ENCODE peak calls at places on chromosomes 12 and 14, in ten cellular contexts. F, R, Y, Z, C, U, T, S, H and Q are unnamed samples.
A peak's percentile ranks its signal among the peaks of the same experiment; 100 is the strongest.

GRCh38 chr12:61348871-61349270 is 911.3 kb upstream of the USP15 start:
- DNase-seq in F (no peak), R (no peak), Y (no peak), Z (no peak), C (no peak), U (no peak), T (no peak), S (no peak), H (no peak), Q (no peak)

GRCh38 chr12:89863968-89864367 is 155.3 kb upstream of the ATP2B1 start:
- DNase-seq in F (no peak), R (no peak), Y (no peak), Z (no peak), C (peak; percentile 58), U (no peak), T (no peak), S (no peak), H (no peak), Q (no peak)

GRCh38 chr12:75747572-75747995 is 236.2 kb upstream of the KRR1 start:
- DNase-seq in F (no peak), R (no peak), Y (no peak), Z (peak; percentile 92), C (no peak), U (no peak), T (no peak), S (peak; percentile 58), H (no peak), Q (no peak)

GRCh38 chr12:107992870-107993451 is 136.1 kb upstream of the WSCD2 start:
- DNase-seq in F (no peak), R (no peak), Y (peak; percentile 31), Z (peak; percentile 18), C (peak; percentile 40), U (peak; percentile 22), T (no peak), S (peak; percentile 40), H (no peak), Q (peak; percentile 10)

GRCh38 chr14:99758915-99759545 is 34.2 kb upstream of the EML1 start:
- DNase-seq in F (no peak), R (no peak), Y (no peak), Z (no peak), C (no peak), U (no peak), T (no peak), S (no peak), H (no peak), Q (no peak)

GRCh38 chr14:105912641-105913180 is 386.3 kb downstream of the TMEM121 start:
- DNase-seq in F (peak; percentile 30), R (no peak), Y (no peak), Z (no peak), C (no peak), U (no peak), T (peak; percentile 4), S (no peak), H (no peak), Q (no peak)

GRCh38 chr12:119843100-119843499 is 34.0 kb downstream of the CIT start:
- DNase-seq in F (no peak), R (no peak), Y (no peak), Z (peak; percentile 23), C (no peak), U (no peak), T (no peak), S (peak; percentile 85), H (no peak), Q (no peak)

GRCh38 chr14:65491274-65491673 is 78.7 kb downstream of the FUT8 start:
- DNase-seq in F (no peak), R (no peak), Y (no peak), Z (no peak), C (no peak), U (no peak), T (no peak), S (no peak), H (no peak), Q (no peak)

GRCh38 chr12:123150804-123151678 is at the start of gene PITPNM2:
- DNase-seq in F (peak; percentile 64), R (peak; percentile 82), Y (peak; percentile 37), Z (peak; percentile 58), C (peak; percentile 55), U (no peak), T (peak; percentile 70), S (peak; percentile 76), H (peak; percentile 58), Q (peak; percentile 68)

GRCh38 chr14:103710771-103711392 is 4.4 kb downstream of the XRCC3 start:
- DNase-seq in F (no peak), R (no peak), Y (no peak), Z (no peak), C (no peak), U (no peak), T (no peak), S (no peak), H (no peak), Q (no peak)

GRCh38 chr14:96410119-96410518 is 18.2 kb downstream of the AK7 start:
- DNase-seq in F (no peak), R (no peak), Y (no peak), Z (no peak), C (no peak), U (no peak), T (no peak), S (no peak), H (no peak), Q (no peak)

DNA sequence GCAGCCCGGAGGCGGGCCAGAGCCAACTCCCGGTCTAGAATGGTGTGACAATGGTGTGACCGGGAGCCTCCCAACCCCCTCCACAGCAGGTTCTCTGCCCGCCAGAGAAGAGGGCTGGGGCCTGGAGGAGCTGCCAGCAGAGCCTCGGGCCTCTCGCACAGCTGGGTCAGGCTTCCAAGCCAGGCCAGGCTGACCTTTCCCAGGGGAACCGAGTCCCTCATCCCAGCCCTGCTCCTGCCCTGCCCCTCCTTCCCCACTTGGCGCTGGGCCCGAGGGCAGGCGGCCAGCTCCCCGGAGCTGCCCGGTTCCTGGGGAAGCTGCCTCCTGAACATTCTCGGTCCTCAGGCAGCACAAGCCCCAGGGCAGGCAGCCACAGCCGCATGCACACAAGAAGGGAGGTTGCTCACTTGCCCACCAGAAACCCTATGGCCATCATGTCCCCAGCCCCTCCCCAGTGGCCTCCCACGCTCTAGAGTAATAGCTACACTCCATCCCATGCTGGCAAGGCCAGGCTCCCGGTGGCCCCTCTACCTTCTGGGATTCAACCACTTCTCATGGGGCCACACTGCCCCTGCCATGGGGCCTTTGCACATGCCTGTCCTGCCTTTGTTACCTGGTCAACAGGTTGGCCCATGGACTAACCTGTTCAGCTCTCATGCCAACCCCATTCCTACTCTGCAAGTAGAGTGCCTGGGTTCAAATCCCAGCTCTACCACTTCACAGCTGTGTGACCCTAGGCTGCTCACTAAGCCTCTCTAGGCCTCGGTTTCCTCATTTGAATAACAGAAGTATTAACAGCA is 98.3 kb downstream of the RFLNA start:
- DNase-seq in F (peak; percentile 94), R (no peak), Y (peak; percentile 90), Z (peak; percentile 58), C (no peak), U (no peak), T (peak; percentile 94), S (peak; percentile 93), H (peak; percentile 91), Q (peak; percentile 93)
- H3K4me1 ChIP-seq in F (no peaks in the 10 kb centered on the region), R (peaks cover 27% of the 10 kb centered on the region), Y (peaks cover 34% of the 10 kb centered on the region), Z (peaks cover 41% of the 10 kb centered on the region), C (peaks cover 22% of the 10 kb centered on the region), U (peaks cover 85% of the 10 kb centered on the region), T (peaks cover 98% of the 10 kb centered on the region), S (peaks cover 11% of the 10 kb centered on the region), H (peaks cover 26% of the 10 kb centered on the region), Q (peaks cover 62% of the 10 kb centered on the region)

GRCh38 chr12:6938353-6939186 is 5.0 kb upstream of the RNU7-1 start:
- DNase-seq in F (no peak), R (no peak), Y (no peak), Z (no peak), C (no peak), U (no peak), T (no peak), S (no peak), H (peak; percentile 47), Q (peak; percentile 32)

GRCh38 chr12:6939187-6939540 is 4.5 kb upstream of the RNU7-1 start:
- DNase-seq in F (no peak), R (no peak), Y (no peak), Z (no peak), C (no peak), U (no peak), T (no peak), S (no peak), H (no peak), Q (no peak)

GRCh38 chr12:6936378-6936638 is 7.3 kb upstream of the RNU7-1 start:
- DNase-seq in F (no peak), R (no peak), Y (no peak), Z (no peak), C (no peak), U (no peak), T (no peak), S (no peak), H (no peak), Q (no peak)

GRCh38 chr12:6936642-6937480 is 6.8 kb upstream of the RNU7-1 start:
- DNase-seq in F (no peak), R (peak; percentile 71), Y (no peak), Z (no peak), C (peak; percentile 82), U (no peak), T (no peak), S (no peak), H (no peak), Q (no peak)

DNA sequence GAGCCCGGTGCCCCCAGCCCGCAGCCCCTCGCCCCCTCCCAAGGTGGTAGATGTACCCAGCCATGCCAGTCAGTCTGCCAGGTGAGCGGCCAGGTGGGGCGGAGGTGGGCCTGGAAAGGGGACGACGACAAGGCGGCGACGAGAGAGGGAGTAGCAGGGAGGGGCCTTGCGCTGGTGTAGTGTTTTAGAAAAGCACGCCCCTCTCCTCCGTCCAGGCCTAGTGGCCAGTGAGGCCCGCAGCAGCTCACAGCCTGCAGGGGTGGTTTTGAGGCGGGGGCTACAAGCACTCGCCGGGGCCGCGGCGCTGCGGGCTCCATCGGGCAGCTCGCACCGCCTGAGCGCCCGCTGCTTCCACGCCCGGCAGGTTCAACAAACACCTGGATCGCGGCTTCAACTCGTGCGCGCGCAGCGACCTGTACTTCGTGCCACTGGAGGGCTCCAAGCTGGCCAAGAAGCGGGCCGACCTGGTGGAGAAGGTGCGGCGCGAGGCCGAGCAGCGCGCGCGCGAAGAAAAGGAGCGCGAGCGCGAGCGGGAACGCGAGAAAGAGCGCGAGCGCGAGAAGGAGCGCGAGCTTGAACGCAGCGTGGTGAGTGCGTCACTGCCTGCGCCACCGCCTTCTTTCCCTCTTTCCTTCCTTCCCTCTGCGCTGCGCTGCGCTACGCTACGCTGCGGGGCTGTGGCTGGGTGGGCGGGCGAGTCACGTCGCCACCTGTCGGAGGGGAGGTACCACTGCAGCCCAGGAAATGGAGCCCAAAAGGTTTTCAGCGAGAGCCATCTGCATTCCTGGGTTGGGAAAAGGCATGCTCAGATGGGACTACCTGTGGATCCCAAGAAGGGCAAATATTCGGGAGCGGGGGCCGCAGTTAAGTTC is 5.9 kb upstream of the RNU7-1 start:
- DNase-seq in F (peak; percentile 96), R (peak; percentile 94), Y (peak; percentile 77), Z (peak; percentile 92), C (peak; percentile 98), U (peak; percentile 57), T (peak; percentile 93), S (peak; percentile 95), H (peak; percentile 94), Q (peak; percentile 97)
- H3K4me1 ChIP-seq in F (no peaks in the 10 kb centered on the region), R (peaks cover 25% of the 10 kb centered on the region), Y (no peaks in the 10 kb centered on the region), Z (peaks cover 10% of the 10 kb centered on the region), C (peaks cover 15% of the 10 kb centered on the region), U (peaks cover 47% of the 10 kb centered on the region), T (peaks cover 93% of the 10 kb centered on the region), S (peaks cover 8% of the 10 kb centered on the region), H (peaks cover 7% of the 10 kb centered on the region), Q (peaks cover 27% of the 10 kb centered on the region)

GRCh38 chr12:10715491-10715890 is 7.6 kb downstream of the YBX3 start:
- DNase-seq in F (no peak), R (no peak), Y (no peak), Z (no peak), C (no peak), U (no peak), T (no peak), S (no peak), H (no peak), Q (no peak)
- H3K4me1 ChIP-seq in F (peaks cover 6% of the 10 kb centered on the region), R (peaks cover 16% of the 10 kb centered on the region), Y (peaks cover 38% of the 10 kb centered on the region), Z (peaks cover 5% of the 10 kb centered on the region), C (peaks cover 7% of the 10 kb centered on the region), U (peaks cover 45% of the 10 kb centered on the region), T (peaks cover 53% of the 10 kb centered on the region), S (peaks cover 34% of the 10 kb centered on the region), H (peaks cover 13% of the 10 kb centered on the region), Q (peaks cover 28% of the 10 kb centered on the region)

GRCh38 chr12:79732647-79733046 is 41.9 kb upstream of the PAWR start:
- DNase-seq in F (no peak), R (no peak), Y (no peak), Z (no peak), C (no peak), U (no peak), T (no peak), S (no peak), H (no peak), Q (no peak)
- H3K4me1 ChIP-seq in F (no peaks in the 10 kb centered on the region), R (no peaks in the 10 kb centered on the region), Y (no peaks in the 10 kb centered on the region), Z (no peaks in the 10 kb centered on the region), C (no peaks in the 10 kb centered on the region), U (no peaks in the 10 kb centered on the region), T (no peaks in the 10 kb centered on the region), S (no peaks in the 10 kb centered on the region), H (no peaks in the 10 kb centered on the region), Q (no peaks in the 10 kb centered on the region)